ENCODE peak calls at places on chromosome 17, in four cellular contexts. D is foreskin fibroblast, F is naive B cell, B is dermis microvascular lymphatic vessel endothelial cell. I is an unnamed sample.

GRCh38 chr17:75695141-75695829 is 26.0 kb upstream of the ITGB4 start:
- DNase-seq in D (peak), F (no peak), B (no peak), I (no peak)

GRCh38 chr17:58587713-58588117 is 73.3 kb upstream of the MTMR4 start:
- DNase-seq in D (peak), F (peak), B (peak), I (no peak)

GRCh38 chr17:50035930-50036329 is 20.0 kb upstream of the ITGA3 start:
- DNase-seq in D (no peak), F (no peak), B (no peak), I (no peak)

GRCh38 chr17:63474914-63475460 is 1.9 kb upstream of the ACE start:
- DNase-seq in D (no peak), F (no peak), B (no peak), I (no peak)

GRCh38 chr17:64694207-64694606 is 32.1 kb upstream of the SMURF2 start:
- DNase-seq in D (peak), F (no peak), B (peak), I (peak)

GRCh38 chr17:83055911-83056582 is 23.4 kb upstream of the METRNL start:
- DNase-seq in D (peak), F (no peak), B (peak), I (no peak)

GRCh38 chr17:419073-419735 is 66.6 kb upstream of the RPH3AL start:
- DNase-seq in D (no peak), F (no peak), B (no peak), I (no peak)

GRCh38 chr17:7846765-7847661 is 7.9 kb upstream of the TMEM88 start:
- DNase-seq in D (no peak), F (no peak), B (no peak), I (no peak)

GRCh38 chr17:35449371-35449931 is 885 bp upstream of the SLFN13 start:
- DNase-seq in D (no peak), F (peak), B (no peak), I (no peak)

GRCh38 chr17:80861892-80862291 is 129.7 kb upstream of the CHMP6 start:
- DNase-seq in D (peak), F (no peak), B (peak), I (no peak)

GRCh38 chr17:40024901-40025300 is 9.7 kb downstream of the CSF3 start:
- DNase-seq in D (no peak), F (no peak), B (peak), I (no peak)

GRCh38 chr17:80662557-80662956 is 117.9 kb downstream of the RPTOR start:
- DNase-seq in D (no peak), F (no peak), B (no peak), I (no peak)

GRCh38 chr17:35554668-35555067 is 6.0 kb downstream of the SLFN14 start:
- DNase-seq in D (no peak), F (no peak), B (no peak), I (no peak)

GRCh38 chr17:74104921-74105320 is 98.6 kb upstream of the RPL38 start:
- DNase-seq in D (no peak), F (no peak), B (no peak), I (no peak)

GRCh38 chr17:46009681-46010596 is 10.9 kb downstream of the STH start:
- DNase-seq in D (no peak), F (no peak), B (no peak), I (no peak)

GRCh38 chr17:17141860-17142552 is 64.1 kb downstream of the PLD6 start:
- DNase-seq in D (peak), F (no peak), B (peak), I (no peak)

GRCh38 chr17:36535669-36536081 is 888 bp downstream of the PIGW start:
- DNase-seq in D (no peak), F (no peak), B (no peak), I (no peak)

GRCh38 chr17:5821057-5821456 is 236.7 kb upstream of the NLRP1 start:
- DNase-seq in D (peak), F (no peak), B (no peak), I (no peak)

GRCh38 chr17:18301081-18301480 is 13.7 kb downstream of the TOP3A start:
- DNase-seq in D (no peak), F (no peak), B (peak), I (no peak)